ENCODE peak calls at places on chromosome 10, in five cellular contexts. I is left colon; A is germinal center; J is CD8-positive, alpha-beta memory T cell; P is ACHN. U is an unnamed sample.
A peak's percentile ranks its signal among the peaks of the same experiment; 100 is the strongest.

GRCh38 chr10:129756912-129757861 is 206.9 kb downstream of the EBF3 start:
- DNase-seq in I (peak; percentile 4), A (no peak), P (peak; percentile 2), J (no peak), U (no peak)

GRCh38 chr10:100831742-100832141 is 81.0 kb upstream of the SLF2 start:
- DNase-seq in A (no peak), J (no peak), P (no peak), I (no peak), U (no peak)

GRCh38 chr10:51186358-51186757 is 112.1 kb downstream of the PRKG1 start:
- DNase-seq in A (no peak), P (no peak), J (no peak), I (no peak), U (no peak)

GRCh38 chr10:93030409-93030808 is 30.2 kb upstream of the CYP26C1 start:
- DNase-seq in I (no peak), A (no peak), P (peak; percentile 69), J (no peak), U (no peak)

GRCh38 chr10:78147202-78147601 is 113.5 kb downstream of the RPS24 start:
- DNase-seq in J (no peak), I (no peak), A (no peak), P (no peak), U (no peak)

GRCh38 chr10:93599335-93599734 is 1.7 kb downstream of the RBP4 start:
- DNase-seq in J (no peak), I (no peak), A (no peak), P (no peak), U (no peak)

GRCh38 chr10:103231047-103231551 is 14.6 kb upstream of the RPEL1 start:
- DNase-seq in P (peak; percentile 98), A (no peak), J (no peak), I (no peak), U (no peak)

GRCh38 chr10:60974463-60975149 is 30.6 kb upstream of the RHOBTB1 start:
- DNase-seq in J (no peak), A (no peak), I (no peak), P (no peak), U (peak; percentile 22)

GRCh38 chr10:92517034-92517655 is 56.7 kb downstream of the IDE start:
- DNase-seq in A (peak; percentile 60), P (peak; percentile 79), J (peak; percentile 51), I (peak; percentile 42), U (peak; percentile 86)

GRCh38 chr10:105797234-105797890 is 1156.3 kb downstream of the SORCS3 start:
- DNase-seq in I (no peak), J (no peak), P (peak; percentile 55), A (no peak), U (peak; percentile 60)

GRCh38 chr10:60942604-60943269 is 1.2 kb downstream of the RHOBTB1 start:
- DNase-seq in I (peak; percentile 57), A (no peak), J (no peak), P (peak; percentile 39), U (peak; percentile 85)

GRCh38 chr10:96690755-96691730 is 29.3 kb downstream of the PIK3AP1 start:
- DNase-seq in A (no peak), J (no peak), P (peak; percentile 41), I (no peak), U (no peak)

GRCh38 chr10:22823109-22823508 is 104.7 kb upstream of the ARMC3 start:
- DNase-seq in J (no peak), I (no peak), A (no peak), P (peak; percentile 32), U (peak; percentile 27)

GRCh38 chr10:69333205-69333604 is 54.9 kb downstream of the HK1 start:
- DNase-seq in P (no peak), I (no peak), J (no peak), A (no peak), U (peak; percentile 65)

GRCh38 chr10:6912424-6912823 is 332.3 kb upstream of the PRKCQ start:
- DNase-seq in J (no peak), P (no peak), I (no peak), A (no peak), U (no peak)

GRCh38 chr10:61633665-61634064 is 29.1 kb upstream of the CABCOCO1 start:
- DNase-seq in P (no peak), J (no peak), A (no peak), I (no peak), U (no peak)

GRCh38 chr10:132208489-132209050 is 21.8 kb downstream of the DPYSL4 start:
- DNase-seq in I (no peak), J (no peak), P (no peak), A (no peak), U (no peak)

GRCh38 chr10:74419491-74420466 is 268.8 kb downstream of the ADK start:
- DNase-seq in P (peak; percentile 48), I (no peak), A (peak; percentile 47), J (no peak), U (peak; percentile 46)

GRCh38 chr10:92691591-92692084 is 1.9 kb downstream of the HHEX start:
- DNase-seq in A (peak; percentile 69), I (peak; percentile 30), J (no peak), P (no peak), U (no peak)

GRCh38 chr10:24468281-24468751 is 255.4 kb downstream of the ARHGAP21 start:
- DNase-seq in A (no peak), I (no peak), J (no peak), P (no peak), U (no peak)

GRCh38 chr10:1514641-1515040 is 222.7 kb downstream of the ADARB2 start:
- DNase-seq in J (no peak), A (no peak), I (no peak), P (no peak), U (no peak)

GRCh38 chr10:69629897-69630650 is at the start of gene FAM241B:
- DNase-seq in P (peak; percentile 74), A (peak; percentile 77), I (peak; percentile 72), J (peak; percentile 64), U (peak; percentile 93)

GRCh38 chr10:130804778-130805634 is 506.5 kb downstream of the TCERG1L start:
- DNase-seq in I (peak; percentile 10), J (no peak), P (no peak), A (no peak), U (no peak)

U was measured in DMS53.